ENCODE peak calls at places on chromosome 14, in six cellular contexts. K is right lobe of liver; O is GM23338; M is activated CD4-positive, alpha-beta memory T cell treated with anti-CD3 and anti-CD28 coated beads for 36 hours; B is cardiac fibroblast; T is GDM1. W is an unnamed sample.

GRCh38 chr14:81625343-81625742 is 91.7 kb upstream of the SEL1L start:
- DNase-seq in K (no peak), O (peak; percentile 67), M (no peak), B (peak; percentile 20), T (no peak), W (peak; percentile 12)

GRCh38 chr14:57725399-57726077 is 140.4 kb downstream of the SLC35F4 start:
- DNase-seq in K (no peak), O (no peak), M (no peak), B (peak; percentile 88), T (no peak), W (peak; percentile 79)

GRCh38 chr14:35818346-35819115 is 7.6 kb upstream of the BRMS1L start:
- DNase-seq in K (no peak), O (peak; percentile 75), M (peak; percentile 23), B (peak; percentile 66), T (peak; percentile 2), W (peak; percentile 39)

GRCh38 chr14:63134801-63135200 is 69.4 kb upstream of the RHOJ start:
- DNase-seq in K (no peak), O (peak; percentile 48), M (no peak), B (peak; percentile 31), T (no peak), W (peak; percentile 54)

GRCh38 chr14:94598816-94599655 is 13.2 kb upstream of the SERPINA3 start:
- DNase-seq in K (peak; percentile 88), O (peak; percentile 24), M (no peak), B (peak; percentile 99), T (no peak), W (peak; percentile 90)

GRCh38 chr14:56216631-56217379 is 98.6 kb downstream of the PELI2 start:
- DNase-seq in K (no peak), O (no peak), M (no peak), B (peak; percentile 50), T (no peak), W (no peak)

GRCh38 chr14:55302770-55303472 is 31.7 kb downstream of the FBXO34 start:
- DNase-seq in K (no peak), O (no peak), M (no peak), B (no peak), T (no peak), W (no peak)

GRCh38 chr14:61416587-61416986 is 95.2 kb downstream of the PRKCH start:
- DNase-seq in K (no peak), O (no peak), M (no peak), B (no peak), T (peak; percentile 25), W (no peak)

GRCh38 chr14:100063314-100063941 is 1.8 kb upstream of the EVL start:
- DNase-seq in K (no peak), O (no peak), M (peak; percentile 52), B (no peak), T (no peak), W (no peak)

GRCh38 chr14:104343690-104344640 is 205.6 kb downstream of the KIF26A start:
- DNase-seq in K (no peak), O (peak; percentile 36), M (no peak), B (no peak), T (no peak), W (no peak)

GRCh38 chr14:43410631-43411030 is 1096.5 kb downstream of the FSCB start:
- DNase-seq in K (no peak), O (peak; percentile 14), M (no peak), B (no peak), T (no peak), W (no peak)

GRCh38 chr14:67764496-67764895 is 51.9 kb downstream of the ZFYVE26 start:
- DNase-seq in K (no peak), O (no peak), M (no peak), B (no peak), T (no peak), W (no peak)